ENCODE peak calls at places on chromosomes 4 and X, in six cellular contexts. One of them, this sample, is unnamed. For H3K27me3, the result is how much of the 10 kb centered on the place peaks cover.

GRCh38 chr4:149933883-149934282 is 118.2 kb upstream of the IQCM start:
- DNase-seq in IMR-90: no peak
- DNase-seq in neuronal stem cell: no peak
- DNase-seq in trophoblast cell: no peak
- DNase-seq in mesenchymal stem cell: no peak
- DNase-seq in H1: no peak
- DNase-seq in this sample: no peak

GRCh38 chr4:109214622-109215350 is 87.7 kb downstream of the COL25A1 start:
- DNase-seq in neuronal stem cell: no peak
- DNase-seq in IMR-90: no peak
- DNase-seq in mesenchymal stem cell: peak
- DNase-seq in H1: no peak
- DNase-seq in trophoblast cell: no peak
- DNase-seq in this sample: no peak

GRCh38 chrX:154731203-154731602 is 19.7 kb downstream of the GAB3 start:
- DNase-seq in trophoblast cell: no peak
- DNase-seq in mesenchymal stem cell: no peak
- DNase-seq in IMR-90: no peak
- DNase-seq in H1: no peak
- DNase-seq in neuronal stem cell: no peak
- DNase-seq in this sample: no peak

GRCh38 chrX:17738002-17738713 is 865 bp downstream of the SCML1 start:
- DNase-seq in IMR-90: peak
- DNase-seq in H1: no peak
- DNase-seq in trophoblast cell: peak
- DNase-seq in neuronal stem cell: peak
- DNase-seq in mesenchymal stem cell: peak
- DNase-seq in this sample: peak

GRCh38 chr4:99234331-99235010 is 15.4 kb upstream of the ADH6 start:
- DNase-seq in H1: no peak
- DNase-seq in trophoblast cell: peak
- DNase-seq in neuronal stem cell: no peak
- DNase-seq in IMR-90: no peak
- DNase-seq in mesenchymal stem cell: no peak
- DNase-seq in this sample: no peak

GRCh38 chr4:75939890-75940691 is 722 bp downstream of the NAAA start:
- DNase-seq in mesenchymal stem cell: peak
- DNase-seq in neuronal stem cell: peak
- DNase-seq in trophoblast cell: peak
- DNase-seq in IMR-90: peak
- DNase-seq in H1: no peak
- DNase-seq in this sample: peak

GRCh38 chr4:148026022-148026421 is 294.1 kb downstream of the ARHGAP10 start:
- DNase-seq in H1: no peak
- DNase-seq in neuronal stem cell: no peak
- DNase-seq in IMR-90: peak
- DNase-seq in mesenchymal stem cell: peak
- DNase-seq in trophoblast cell: no peak
- DNase-seq in this sample: no peak

GRCh38 chr4:71184195-71184781 is 154.5 kb upstream of the SLC4A4 start:
- DNase-seq in IMR-90: peak
- DNase-seq in neuronal stem cell: peak
- DNase-seq in mesenchymal stem cell: peak
- DNase-seq in trophoblast cell: peak
- DNase-seq in H1: no peak
- DNase-seq in this sample: peak

GRCh38 chrX:43973249-43973672 is at the start of gene NDP:
- DNase-seq in IMR-90: no peak
- DNase-seq in H1: no peak
- DNase-seq in trophoblast cell: no peak
- DNase-seq in mesenchymal stem cell: no peak
- DNase-seq in neuronal stem cell: no peak
- DNase-seq in this sample: no peak

GRCh38 chr4:173346074-173346473 is 11.9 kb upstream of the HMGB2 start:
- DNase-seq in IMR-90: peak
- DNase-seq in trophoblast cell: no peak
- DNase-seq in neuronal stem cell: no peak
- DNase-seq in mesenchymal stem cell: peak
- DNase-seq in H1: no peak
- DNase-seq in this sample: no peak

GRCh38 chr4:123952530-123953274 is 556.1 kb downstream of the SPRY1 start:
- DNase-seq in neuronal stem cell: no peak
- DNase-seq in H1: peak
- DNase-seq in trophoblast cell: no peak
- DNase-seq in IMR-90: peak
- DNase-seq in mesenchymal stem cell: no peak
- DNase-seq in this sample: peak

GRCh38 chr4:184648220-184649025 is 824 bp downstream of the CASP3 start:
- DNase-seq in H1: no peak
- DNase-seq in mesenchymal stem cell: peak
- DNase-seq in IMR-90: peak
- DNase-seq in trophoblast cell: peak
- DNase-seq in neuronal stem cell: peak
- DNase-seq in this sample: peak

GRCh38 chr4:84563002-84563401 is 19.9 kb upstream of the CDS1 start:
- DNase-seq in neuronal stem cell: no peak
- DNase-seq in IMR-90: no peak
- DNase-seq in mesenchymal stem cell: no peak
- DNase-seq in trophoblast cell: peak
- DNase-seq in H1: no peak
- DNase-seq in this sample: no peak

GRCh38 chrX:112851161-112851779 is 10.6 kb upstream of the AMOT start:
- DNase-seq in IMR-90: no peak
- DNase-seq in trophoblast cell: no peak
- DNase-seq in neuronal stem cell: no peak
- DNase-seq in H1: no peak
- DNase-seq in mesenchymal stem cell: no peak
- DNase-seq in this sample: peak

GRCh38 chr4:8104491-8105302 is 53.9 kb downstream of the ABLIM2 start:
- DNase-seq in trophoblast cell: no peak
- DNase-seq in mesenchymal stem cell: no peak
- DNase-seq in IMR-90: no peak
- DNase-seq in H1: no peak
- DNase-seq in neuronal stem cell: no peak
- DNase-seq in this sample: no peak

GRCh38 chrX:72159769-72160168 is 21.8 kb upstream of the PIN4 start:
- DNase-seq in trophoblast cell: peak
- DNase-seq in mesenchymal stem cell: no peak
- DNase-seq in H1: no peak
- DNase-seq in neuronal stem cell: no peak
- DNase-seq in IMR-90: no peak
- DNase-seq in this sample: no peak

GRCh38 chr4:82223715-82224114 is 150.1 kb downstream of the HNRNPD start:
- DNase-seq in IMR-90: no peak
- DNase-seq in H1: no peak
- DNase-seq in trophoblast cell: peak
- DNase-seq in mesenchymal stem cell: no peak
- DNase-seq in neuronal stem cell: no peak
- DNase-seq in this sample: peak

GRCh38 chrX:15745179-15745578 is 7.1 kb downstream of the CA5B start:
- DNase-seq in neuronal stem cell: no peak
- DNase-seq in H1: no peak
- DNase-seq in mesenchymal stem cell: peak
- DNase-seq in trophoblast cell: no peak
- DNase-seq in IMR-90: peak
- DNase-seq in this sample: no peak

GRCh38 chr4:42280327-42281095 is 116.8 kb upstream of the SHISA3 start:
- DNase-seq in H1: no peak
- DNase-seq in neuronal stem cell: no peak
- DNase-seq in trophoblast cell: peak
- DNase-seq in mesenchymal stem cell: peak
- DNase-seq in IMR-90: peak
- DNase-seq in this sample: no peak

GRCh38 chrX:17192111-17192510 is 182.9 kb upstream of the NHS start:
- DNase-seq in IMR-90: no peak
- DNase-seq in neuronal stem cell: no peak
- DNase-seq in H1: no peak
- DNase-seq in trophoblast cell: no peak
- DNase-seq in mesenchymal stem cell: no peak
- DNase-seq in this sample: no peak

GRCh38 chr4:149072359-149072758 is 630.1 kb upstream of the NR3C2 start:
- DNase-seq in IMR-90: no peak
- DNase-seq in H1: no peak
- DNase-seq in neuronal stem cell: no peak
- DNase-seq in mesenchymal stem cell: no peak
- DNase-seq in trophoblast cell: peak
- DNase-seq in this sample: no peak

GRCh38 chr4:3516061-3516835 is 16.0 kb downstream of the LRPAP1 start:
- DNase-seq in trophoblast cell: no peak
- DNase-seq in IMR-90: no peak
- DNase-seq in H1: no peak
- DNase-seq in neuronal stem cell: no peak
- DNase-seq in mesenchymal stem cell: no peak
- DNase-seq in this sample: no peak

GRCh38 chrX:119618439-119618838 is 12.2 kb upstream of the NKRF start:
- DNase-seq in trophoblast cell: no peak
- DNase-seq in H1: no peak
- DNase-seq in mesenchymal stem cell: no peak
- DNase-seq in neuronal stem cell: no peak
- DNase-seq in IMR-90: no peak
- DNase-seq in this sample: no peak

GRCh38 chrX:115906881-115907280 is 263.7 kb upstream of the AGTR2 start:
- DNase-seq in trophoblast cell: no peak
- DNase-seq in neuronal stem cell: no peak
- DNase-seq in mesenchymal stem cell: no peak
- DNase-seq in IMR-90: no peak
- DNase-seq in H1: no peak
- DNase-seq in this sample: no peak
- H3K14ac ChIP-seq in trophoblast cell: no peak
- H3K14ac ChIP-seq in neuronal stem cell: no peak
- H3K14ac ChIP-seq in mesenchymal stem cell: no peak
- H3K14ac ChIP-seq in IMR-90: no peak
- H3K14ac ChIP-seq in H1: no peak
- H3K14ac ChIP-seq in this sample: no peak

GRCh38 chr4:182916483-182917181 is 554 bp downstream of the DCTD start:
- DNase-seq in IMR-90: peak
- DNase-seq in neuronal stem cell: peak
- DNase-seq in H1: no peak
- DNase-seq in trophoblast cell: peak
- DNase-seq in mesenchymal stem cell: peak
- DNase-seq in this sample: peak
- H4K8ac ChIP-seq in IMR-90: peak
- H4K8ac ChIP-seq in neuronal stem cell: no peak
- H4K8ac ChIP-seq in H1: peak
- H4K8ac ChIP-seq in trophoblast cell: peak
- H4K8ac ChIP-seq in mesenchymal stem cell: peak
- H4K8ac ChIP-seq in this sample: no peak

GRCh38 chr4:6469144-6469543 is 3.3 kb downstream of the PPP2R2C start:
- DNase-seq in mesenchymal stem cell: no peak
- DNase-seq in neuronal stem cell: no peak
- DNase-seq in IMR-90: no peak
- DNase-seq in trophoblast cell: no peak
- DNase-seq in H1: no peak
- DNase-seq in this sample: peak
- H3K27me3 ChIP-seq in mesenchymal stem cell: half or more
- H3K27me3 ChIP-seq in neuronal stem cell: under half
- H3K27me3 ChIP-seq in IMR-90: under half
- H3K27me3 ChIP-seq in trophoblast cell: under half
- H3K27me3 ChIP-seq in H1: half or more
- H3K27me3 ChIP-seq in this sample: under half

GRCh38 chr4:138910201-138910913 is 105.2 kb upstream of the NOCT start:
- DNase-seq in neuronal stem cell: no peak
- DNase-seq in mesenchymal stem cell: peak
- DNase-seq in IMR-90: peak
- DNase-seq in H1: no peak
- DNase-seq in trophoblast cell: no peak
- DNase-seq in this sample: no peak

GRCh38 chr4:138910914-138911336 is 104.7 kb upstream of the NOCT start:
- DNase-seq in trophoblast cell: peak
- DNase-seq in mesenchymal stem cell: peak
- DNase-seq in neuronal stem cell: peak
- DNase-seq in IMR-90: peak
- DNase-seq in H1: peak
- DNase-seq in this sample: peak

GRCh38 chr4:138911903-138912713 is 103.5 kb upstream of the NOCT start:
- DNase-seq in IMR-90: no peak
- DNase-seq in H1: no peak
- DNase-seq in trophoblast cell: no peak
- DNase-seq in neuronal stem cell: no peak
- DNase-seq in mesenchymal stem cell: peak
- DNase-seq in this sample: no peak

GRCh38 chr4:138915725-138916124 is 99.9 kb upstream of the NOCT start:
- DNase-seq in IMR-90: no peak
- DNase-seq in neuronal stem cell: no peak
- DNase-seq in trophoblast cell: no peak
- DNase-seq in mesenchymal stem cell: no peak
- DNase-seq in H1: no peak
- DNase-seq in this sample: no peak

GRCh38 chr4:138912714-138913340 is 102.8 kb upstream of the NOCT start:
- DNase-seq in H1: no peak
- DNase-seq in IMR-90: no peak
- DNase-seq in neuronal stem cell: no peak
- DNase-seq in trophoblast cell: no peak
- DNase-seq in mesenchymal stem cell: peak
- DNase-seq in this sample: no peak
- H3K14ac ChIP-seq in H1: no peak
- H3K14ac ChIP-seq in IMR-90: no peak
- H3K14ac ChIP-seq in neuronal stem cell: no peak
- H3K14ac ChIP-seq in trophoblast cell: no peak
- H3K14ac ChIP-seq in mesenchymal stem cell: no peak
- H3K14ac ChIP-seq in this sample: no peak

DNA sequence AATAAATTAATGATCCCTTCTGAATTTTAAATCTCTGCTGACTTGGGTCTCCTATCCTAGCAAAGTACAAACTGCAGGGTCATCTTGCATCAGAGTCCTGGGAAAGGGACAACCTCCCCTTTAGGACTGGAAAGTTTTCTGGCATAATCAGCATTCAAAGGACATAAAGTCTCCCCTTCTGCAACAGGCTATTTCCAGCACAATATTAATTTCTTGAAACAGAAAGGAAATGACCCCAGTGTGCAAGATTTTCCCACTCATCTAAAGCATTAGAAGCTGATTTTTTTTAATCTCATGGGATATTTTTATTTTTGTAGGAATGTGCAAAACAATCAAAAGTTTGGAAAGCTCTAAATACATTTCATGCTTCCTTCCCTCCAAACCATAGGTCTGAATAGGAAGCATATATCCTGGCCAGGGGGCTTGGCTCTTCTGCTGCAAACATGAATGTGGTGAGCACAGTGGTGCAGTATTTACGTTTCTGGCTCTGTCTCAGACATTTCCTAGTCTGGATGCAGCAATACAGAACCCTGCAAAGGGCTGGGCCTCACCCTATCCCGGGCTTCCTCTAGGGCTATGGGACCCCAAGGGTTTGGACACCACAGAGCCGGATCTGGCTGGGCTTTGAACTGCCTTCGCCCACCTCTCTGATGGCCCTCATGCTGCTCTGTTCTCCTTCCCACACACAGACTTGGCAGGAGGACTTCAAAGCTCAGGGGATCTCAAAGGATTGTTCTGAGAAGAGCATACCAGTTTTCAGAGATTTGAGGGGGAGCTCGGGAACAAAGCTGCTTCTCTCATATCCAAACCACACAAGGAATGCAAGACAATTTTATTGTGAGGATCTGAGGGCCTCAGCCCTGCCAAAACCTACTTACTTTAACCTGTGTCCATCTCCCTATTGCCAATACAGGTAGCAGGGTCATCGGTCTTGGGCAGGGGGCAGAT is 64.9 kb downstream of the POLR2B start:
- DNase-seq in neuronal stem cell: no peak
- DNase-seq in mesenchymal stem cell: peak
- DNase-seq in IMR-90: peak
- DNase-seq in trophoblast cell: no peak
- DNase-seq in H1: no peak
- DNase-seq in this sample: no peak
- H4K8ac ChIP-seq in neuronal stem cell: no peak
- H4K8ac ChIP-seq in mesenchymal stem cell: peak
- H4K8ac ChIP-seq in IMR-90: peak
- H4K8ac ChIP-seq in trophoblast cell: peak
- H4K8ac ChIP-seq in H1: no peak
- H4K8ac ChIP-seq in this sample: no peak